ENCODE peak calls at places on chromosomes 6 and 20, in seven cellular contexts. X is T follicular helper cell; B is retina; V is mammary epithelial cell; S is KG1; R is hypothalamus; Q is stimulated activated CD4-positive, alpha-beta T cell treated with anti-CD3 and anti-CD28 coated beads, Interleukin-12 subunit alpha, Interleukin-12 subunit beta, amount 100 ng/mL, for 4 hours. N is an unnamed sample.

GRCh38 chr6:23454090-23454998 is 671.7 kb upstream of the NRSN1 start:
- DNase-seq in X (no peak), B (no peak), V (peak), S (no peak), R (no peak), Q (no peak), N (no peak)

GRCh38 chr6:45472383-45472782 is 94.6 kb upstream of the SUPT3H start:
- DNase-seq in X (no peak), B (no peak), V (no peak), S (no peak), R (no peak), Q (no peak), N (no peak)

GRCh38 chr20:63312690-63313348 is 19.8 kb downstream of the COL20A1 start:
- DNase-seq in X (no peak), B (no peak), V (no peak), S (no peak), R (no peak), Q (no peak), N (no peak)

GRCh38 chr6:166672624-166673165 is 45.6 kb upstream of the RPS6KA2 start:
- DNase-seq in X (no peak), B (no peak), V (no peak), S (no peak), R (no peak), Q (no peak), N (no peak)

GRCh38 chr20:20334489-20334888 is 33.4 kb upstream of the INSM1 start:
- DNase-seq in X (no peak), B (no peak), V (no peak), S (no peak), R (no peak), Q (no peak), N (no peak)

GRCh38 chr6:15368873-15369272 is 123.0 kb downstream of the JARID2 start:
- DNase-seq in X (no peak), B (no peak), V (no peak), S (no peak), R (no peak), Q (no peak), N (no peak)

GRCh38 chr20:20743511-20744169 is 31.2 kb upstream of the RALGAPA2 start:
- DNase-seq in X (no peak), B (peak), V (no peak), S (peak), R (peak), Q (no peak), N (peak)

GRCh38 chr6:110938176-110938575 is 20.3 kb upstream of the GTF3C6 start:
- DNase-seq in X (no peak), B (no peak), V (peak), S (no peak), R (no peak), Q (no peak), N (no peak)

GRCh38 chr20:61900376-61901293 is 165.0 kb downstream of the TAF4 start:
- DNase-seq in X (no peak), B (no peak), V (no peak), S (no peak), R (no peak), Q (no peak), N (no peak)

GRCh38 chr6:53643481-53643965 is 22.0 kb downstream of the KLHL31 start:
- DNase-seq in X (no peak), B (no peak), V (no peak), S (no peak), R (no peak), Q (no peak), N (no peak)

GRCh38 chr20:31516651-31517050 is 2.4 kb downstream of the HM13 start:
- DNase-seq in X (no peak), B (no peak), V (no peak), S (no peak), R (no peak), Q (no peak), N (no peak)

GRCh38 chr6:27059621-27060425 is 187.7 kb upstream of the PRSS16 start:
- DNase-seq in X (no peak), B (no peak), V (no peak), S (no peak), R (no peak), Q (no peak), N (no peak)

GRCh38 chr20:13865825-13866351 is 81.1 kb downstream of the NDUFAF5 start:
- DNase-seq in X (no peak), B (no peak), V (peak), S (no peak), R (no peak), Q (no peak), N (no peak)

N was measured in hippocampal formation.